ENCODE peak calls at places on chromosomes 6 and 20, in seven cellular contexts. J, Z, C, Q, V, S and I are unnamed samples. For H3K27me3 and H3K36me3, the result is how much of the 10 kb centered on the place peaks cover.

GRCh38 chr20:59832406-59833156 is 100.9 kb downstream of the SYCP2 start:
- DNase-seq in Z (no peak), C (no peak), V (no peak), J (peak), Q (no peak), S (no peak), I (no peak)

GRCh38 chr6:108831104-108831503 is 17.1 kb upstream of the ARMC2 start:
- DNase-seq in S (no peak), Q (no peak), Z (no peak), C (no peak), J (no peak), V (no peak), I (no peak)

GRCh38 chr6:73739097-73739496 is 43.1 kb downstream of the CD109 start:
- DNase-seq in S (no peak), Z (no peak), V (peak), Q (peak), C (no peak), J (no peak), I (peak)

GRCh38 chr20:60559462-60559861 is 601.2 kb downstream of the CDH26 start:
- DNase-seq in J (no peak), Z (no peak), V (no peak), C (no peak), S (no peak), Q (no peak), I (no peak)

GRCh38 chr6:164827537-164827936 is 481.9 kb downstream of the C6orf118 start:
- DNase-seq in S (no peak), Q (no peak), C (no peak), Z (no peak), V (no peak), J (no peak), I (peak)

GRCh38 chr6:10730254-10730653 is 7.4 kb downstream of the TMEM14C start:
- DNase-seq in S (no peak), J (no peak), V (no peak), Q (no peak), C (no peak), Z (no peak), I (no peak)

GRCh38 chr6:150544793-150545192 is 54.9 kb upstream of the PLEKHG1 start:
- DNase-seq in Q (no peak), Z (no peak), S (no peak), C (no peak), J (no peak), V (no peak), I (no peak)

GRCh38 chr6:163787001-163787667 is 372.6 kb downstream of the QKI start:
- DNase-seq in J (no peak), Q (no peak), V (no peak), C (no peak), Z (no peak), S (no peak), I (no peak)

GRCh38 chr20:40949346-40949745 is 79.3 kb upstream of the TOP1 start:
- DNase-seq in Q (no peak), S (no peak), J (no peak), Z (no peak), V (no peak), C (no peak), I (no peak)

DNA sequence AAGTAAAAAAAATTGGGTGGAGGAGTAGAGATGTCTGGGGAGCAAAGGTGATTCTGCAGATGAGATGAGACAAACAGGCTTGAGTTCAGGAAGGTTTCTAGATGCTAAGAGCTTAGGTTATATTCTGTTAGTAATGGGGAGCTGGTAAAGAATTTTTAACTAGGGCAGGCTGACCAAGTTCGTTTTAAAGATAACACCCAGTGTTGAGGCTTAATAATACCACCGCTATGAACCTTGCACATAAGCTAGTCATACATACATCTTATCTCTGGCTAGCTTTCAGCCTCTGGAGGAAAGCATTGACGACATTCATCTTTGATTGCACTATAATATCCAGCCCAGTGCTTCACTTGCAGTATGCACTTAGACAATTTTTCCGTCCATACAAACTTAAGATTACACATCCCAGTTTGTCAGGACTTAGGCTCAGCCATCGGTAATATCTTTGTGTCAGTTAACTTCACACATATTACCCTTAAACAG is 12.1 kb downstream of the NHSL1 start:
- DNase-seq in Z (no peak), C (no peak), Q (no peak), S (no peak), V (no peak), J (no peak), I (no peak)
- H3K27me3 ChIP-seq in Z (under half), C (under half), Q (under half), S (under half), V (under half), J (under half), I (under half)

DNA sequence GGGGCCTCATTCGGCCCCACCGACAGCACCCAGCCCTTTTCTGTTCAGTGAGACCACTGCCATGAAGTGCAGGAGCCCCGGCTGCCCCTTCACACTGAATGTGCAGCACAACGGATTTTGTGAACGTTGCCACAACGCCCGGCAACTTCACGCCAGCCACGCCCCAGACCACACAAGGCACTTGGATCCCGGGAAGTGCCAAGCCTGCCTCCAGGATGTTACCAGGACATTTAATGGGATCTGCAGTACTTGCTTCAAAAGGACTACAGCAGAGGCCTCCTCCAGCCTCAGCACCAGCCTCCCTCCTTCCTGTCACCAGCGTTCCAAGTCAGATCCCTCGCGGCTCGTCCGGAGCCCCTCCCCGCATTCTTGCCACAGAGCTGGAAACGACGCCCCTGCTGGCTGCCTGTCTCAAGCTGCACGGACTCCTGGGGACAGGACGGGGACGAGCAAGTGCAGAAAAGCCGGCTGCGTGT is 11.8 kb downstream of the TNFAIP3 start:
- DNase-seq in J (peak), S (no peak), C (no peak), Q (no peak), V (no peak), Z (no peak), I (no peak)
- H3K36me3 ChIP-seq in J (half or more), S (half or more), C (half or more), Q (half or more), V (half or more), Z (half or more), I (under half)

DNA sequence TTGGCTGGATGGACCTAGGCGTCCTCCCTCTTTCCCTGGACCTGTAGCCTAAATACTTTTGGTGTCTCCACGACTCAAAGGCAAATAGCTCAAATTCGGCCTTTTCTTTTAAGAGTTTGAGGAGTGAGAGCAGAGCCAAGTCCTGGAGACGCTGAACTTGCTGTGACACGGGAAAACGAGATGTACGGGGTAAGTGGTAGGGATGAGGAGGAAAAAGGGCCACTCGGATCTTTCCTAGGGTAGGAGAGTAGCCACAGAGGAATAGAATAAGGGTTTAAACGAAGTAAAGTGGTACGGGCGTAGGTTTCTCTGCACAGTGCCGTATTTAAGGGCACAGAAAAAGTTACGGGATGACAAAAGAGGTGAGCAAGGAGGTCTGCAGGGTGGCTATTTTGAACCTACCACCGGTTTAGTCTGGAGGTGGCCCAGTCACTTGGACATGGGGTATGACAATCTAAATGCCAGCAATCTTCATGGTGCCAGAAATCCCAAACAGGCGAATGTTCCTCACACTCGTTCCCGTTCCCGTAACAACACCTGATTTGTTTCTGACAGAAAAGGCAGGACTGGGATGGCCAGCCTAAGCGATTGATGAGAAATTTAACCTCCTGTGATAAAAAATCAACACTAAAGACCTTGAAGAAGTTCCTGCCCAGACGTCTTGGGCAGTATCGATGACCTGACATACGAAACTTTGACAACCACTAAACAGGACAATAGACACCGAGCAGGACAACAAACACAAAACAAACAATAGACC is 149.3 kb downstream of the TRIM27 start:
- DNase-seq in J (no peak), Z (no peak), V (no peak), C (no peak), Q (no peak), S (no peak), I (no peak)
- H3K27me3 ChIP-seq in J (half or more), Z (under half), V (half or more), C (under half), Q (half or more), S (under half), I (half or more)

GRCh38 chr6:157645201-157645795 is 177.7 kb upstream of the SNX9 start:
- DNase-seq in Q (no peak), S (no peak), J (no peak), V (no peak), Z (no peak), C (no peak), I (no peak)
- H3K36me3 ChIP-seq in Q (under half), S (under half), J (under half), V (under half), Z (under half), C (under half), I (under half)

GRCh38 chr6:143536866-143537691 is 25.6 kb upstream of the FUCA2 start:
- DNase-seq in S (no peak), V (peak), Q (peak), J (peak), C (peak), Z (peak), I (peak)
- H3K27me3 ChIP-seq in S (under half), V (under half), Q (under half), J (under half), C (under half), Z (under half), I (under half)

GRCh38 chr20:37228111-37228510 is 33.5 kb downstream of the GHRH start:
- DNase-seq in Z (peak), S (no peak), C (no peak), V (no peak), Q (no peak), J (no peak), I (no peak)
- H3K36me3 ChIP-seq in Z (half or more), S (half or more), C (half or more), V (half or more), Q (half or more), J (half or more), I (half or more)

GRCh38 chr20:53409177-53409576 is 184.5 kb downstream of the ZNF217 start:
- DNase-seq in Z (no peak), J (no peak), Q (no peak), V (no peak), C (no peak), S (no peak), I (no peak)

GRCh38 chr20:53405070-53405603 is 188.5 kb downstream of the ZNF217 start:
- DNase-seq in S (no peak), V (no peak), C (no peak), J (no peak), Q (no peak), Z (no peak), I (no peak)

GRCh38 chr20:53403029-53403428 is 190.6 kb downstream of the ZNF217 start:
- DNase-seq in J (no peak), Q (no peak), V (no peak), C (no peak), Z (no peak), S (no peak), I (no peak)

GRCh38 chr20:53408728-53409157 is 184.9 kb downstream of the ZNF217 start:
- DNase-seq in Q (no peak), S (no peak), Z (no peak), V (peak), C (no peak), J (no peak), I (no peak)

GRCh38 chr20:53406580-53406979 is 187.1 kb downstream of the ZNF217 start:
- DNase-seq in V (no peak), Z (no peak), J (no peak), C (no peak), S (no peak), Q (no peak), I (no peak)
- H3K27me3 ChIP-seq in V (under half), Z (under half), J (under half), C (under half), S (under half), Q (under half), I (under half)

GRCh38 chr20:25258463-25258805 is 10.5 kb downstream of the PYGB start:
- DNase-seq in Z (peak), C (no peak), V (no peak), Q (no peak), S (peak), J (no peak), I (no peak)
- H3K36me3 ChIP-seq in Z (under half), C (under half), V (under half), Q (under half), S (under half), J (under half), I (under half)

DNA sequence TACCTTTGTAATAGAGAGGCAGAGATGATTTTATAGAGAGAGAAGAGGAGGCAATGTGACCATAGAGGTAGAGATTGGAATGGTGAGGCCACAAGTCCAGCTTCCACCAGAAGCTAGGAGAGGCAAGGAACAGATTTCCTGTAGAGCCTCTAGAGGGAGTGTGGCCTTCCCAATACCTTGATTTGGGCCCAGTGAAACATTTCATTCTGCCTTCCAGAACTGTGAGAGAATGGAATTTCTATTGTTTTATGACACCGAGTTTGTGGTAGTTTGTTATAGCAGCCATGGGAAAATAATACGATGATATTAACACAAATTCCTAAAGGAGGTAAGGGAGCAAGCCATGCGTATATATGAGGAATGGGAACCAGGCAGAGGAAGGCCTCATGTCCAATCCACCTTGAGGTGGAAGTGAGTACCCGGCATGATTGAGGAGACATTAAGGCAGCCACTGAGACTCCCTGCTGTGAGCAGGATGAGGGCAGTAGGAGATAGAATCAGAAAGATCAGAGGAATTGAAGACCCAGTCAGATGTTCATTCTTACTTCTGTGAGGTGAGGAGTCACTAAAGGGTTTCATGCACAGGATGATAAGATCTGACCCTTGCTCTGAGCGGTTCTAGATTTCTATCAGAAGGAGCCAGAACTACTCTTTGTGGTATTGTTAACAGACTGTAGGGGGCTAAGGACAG is 636.3 kb upstream of the IMPG1 start:
- DNase-seq in S (no peak), J (no peak), Z (no peak), C (no peak), Q (no peak), V (no peak), I (no peak)
- H3K27me3 ChIP-seq in S (under half), J (under half), Z (under half), C (under half), Q (under half), V (under half), I (under half)